ENCODE peak calls at places on chromosomes 16 and 17, in four cellular contexts. One of them, this sample, is unnamed.

GRCh38 chr17:31398381-31399275 is 7.2 kb downstream of the RAB11FIP4 start:
- DNase-seq in A549: no peak
- DNase-seq in K562: no peak
- DNase-seq in HepG2: no peak
- DNase-seq in this sample: peak

GRCh38 chr16:71540-72341 is 690 bp downstream of the RHBDF1 start:
- DNase-seq in HepG2: peak
- DNase-seq in A549: peak
- DNase-seq in K562: peak
- DNase-seq in this sample: peak

GRCh38 chr17:14069251-14069981 is at the start of gene COX10:
- DNase-seq in K562: peak
- DNase-seq in HepG2: peak
- DNase-seq in A549: peak
- DNase-seq in this sample: peak

GRCh38 chr17:48427598-48427997 is 2.4 kb downstream of the SKAP1 start:
- DNase-seq in K562: peak
- DNase-seq in A549: no peak
- DNase-seq in HepG2: no peak
- DNase-seq in this sample: no peak

GRCh38 chr16:4891886-4892216 is 44.6 kb downstream of the UBN1 start:
- DNase-seq in K562: no peak
- DNase-seq in A549: no peak
- DNase-seq in HepG2: no peak
- DNase-seq in this sample: no peak

GRCh38 chr16:30963925-30964511 is 6.5 kb downstream of the SETD1A start:
- DNase-seq in HepG2: no peak
- DNase-seq in K562: no peak
- DNase-seq in A549: no peak
- DNase-seq in this sample: no peak

GRCh38 chr17:36675786-36676185 is 74.4 kb downstream of the MRM1 start:
- DNase-seq in HepG2: no peak
- DNase-seq in A549: no peak
- DNase-seq in K562: no peak
- DNase-seq in this sample: no peak

GRCh38 chr16:85424260-85425060 is 188.7 kb upstream of the GSE1 start:
- DNase-seq in A549: no peak
- DNase-seq in HepG2: no peak
- DNase-seq in K562: no peak
- DNase-seq in this sample: peak

GRCh38 chr16:13961099-13961811 is 41.3 kb downstream of the ERCC4 start:
- DNase-seq in K562: no peak
- DNase-seq in HepG2: peak
- DNase-seq in A549: no peak
- DNase-seq in this sample: no peak

GRCh38 chr16:8849411-8850011 is 19.3 kb downstream of the CARHSP1 start:
- DNase-seq in HepG2: no peak
- DNase-seq in A549: no peak
- DNase-seq in K562: no peak
- DNase-seq in this sample: no peak

GRCh38 chr16:71249399-71249798 is 18.9 kb upstream of the HYDIN start:
- DNase-seq in A549: no peak
- DNase-seq in K562: no peak
- DNase-seq in HepG2: no peak
- DNase-seq in this sample: peak

GRCh38 chr17:70022175-70022574 is 52.9 kb upstream of the KCNJ16 start:
- DNase-seq in HepG2: no peak
- DNase-seq in K562: no peak
- DNase-seq in A549: no peak
- DNase-seq in this sample: no peak

GRCh38 chr17:14352139-14352538 is 51.3 kb downstream of the HS3ST3B1 start:
- DNase-seq in HepG2: no peak
- DNase-seq in A549: no peak
- DNase-seq in K562: no peak
- DNase-seq in this sample: no peak

GRCh38 chr16:17038415-17038814 is 432.3 kb downstream of the XYLT1 start:
- DNase-seq in A549: no peak
- DNase-seq in HepG2: no peak
- DNase-seq in K562: no peak
- DNase-seq in this sample: no peak

DNA sequence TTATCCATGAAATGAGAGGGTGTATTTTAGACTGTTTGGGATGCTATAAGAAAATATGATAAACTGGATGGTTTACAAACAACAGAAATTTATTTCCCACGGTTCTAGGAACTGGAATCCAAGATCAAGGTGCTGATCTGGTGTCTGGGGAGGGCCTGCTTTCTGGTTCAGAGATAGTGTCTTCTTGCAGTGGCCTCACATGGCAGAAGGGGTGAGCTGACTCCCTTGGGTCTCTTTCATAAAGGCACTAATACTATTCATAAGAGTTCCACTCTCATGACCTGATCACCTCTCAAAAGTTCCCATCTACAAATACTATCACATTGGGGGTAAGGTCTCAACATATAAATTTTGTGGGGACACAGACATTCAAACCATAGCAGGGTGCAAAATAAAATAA is 7.9 kb upstream of the AMZ2 start:
- DNase-seq in K562: no peak
- DNase-seq in A549: no peak
- DNase-seq in HepG2: no peak
- DNase-seq in this sample: no peak
- TF ChIP-seq NR3C1 in K562: no peak
- TF ChIP-seq NR3C1 in A549: no peak
- TF ChIP-seq NR3C1 in HepG2: no peak
- TF ChIP-seq NR3C1 in this sample: no peak

GRCh38 chr16:10554569-10554968 is 25.8 kb downstream of the EMP2 start:
- DNase-seq in HepG2: no peak
- DNase-seq in K562: no peak
- DNase-seq in A549: no peak
- DNase-seq in this sample: no peak

GRCh38 chr16:10556240-10556639 is 24.2 kb downstream of the EMP2 start:
- DNase-seq in K562: no peak
- DNase-seq in HepG2: no peak
- DNase-seq in A549: no peak
- DNase-seq in this sample: no peak

GRCh38 chr16:10558305-10558704 is 22.1 kb downstream of the EMP2 start:
- DNase-seq in HepG2: no peak
- DNase-seq in A549: no peak
- DNase-seq in K562: no peak
- DNase-seq in this sample: no peak

GRCh38 chr16:10558746-10559641 is 21.4 kb downstream of the EMP2 start:
- DNase-seq in A549: no peak
- DNase-seq in K562: no peak
- DNase-seq in HepG2: no peak
- DNase-seq in this sample: no peak

DNA sequence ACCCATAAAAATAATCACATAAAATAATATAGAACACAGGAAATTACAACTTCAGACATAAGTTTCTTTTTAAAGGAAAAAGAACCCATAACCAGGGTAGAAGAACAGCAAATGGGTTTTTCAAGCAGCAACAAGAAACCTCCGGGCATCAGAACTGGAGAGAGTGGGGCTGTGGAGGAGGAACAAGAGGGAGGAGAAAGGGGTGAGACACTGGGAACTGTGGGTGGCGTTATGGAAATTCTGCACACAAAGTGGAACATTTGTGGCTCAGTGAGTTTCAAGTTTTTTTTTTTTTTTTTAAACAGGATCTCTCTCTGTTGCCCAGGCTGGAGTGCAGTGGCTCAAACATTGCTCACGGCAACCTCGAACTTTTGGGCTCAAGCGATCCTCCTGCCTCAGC is 22.6 kb downstream of the EMP2 start:
- DNase-seq in HepG2: no peak
- DNase-seq in K562: no peak
- DNase-seq in A549: no peak
- DNase-seq in this sample: no peak
- TF ChIP-seq USF2 in HepG2: no peak
- TF ChIP-seq USF2 in K562: no peak
- TF ChIP-seq USF2 in A549: no peak
- TF ChIP-seq USF2 in this sample: no peak

DNA sequence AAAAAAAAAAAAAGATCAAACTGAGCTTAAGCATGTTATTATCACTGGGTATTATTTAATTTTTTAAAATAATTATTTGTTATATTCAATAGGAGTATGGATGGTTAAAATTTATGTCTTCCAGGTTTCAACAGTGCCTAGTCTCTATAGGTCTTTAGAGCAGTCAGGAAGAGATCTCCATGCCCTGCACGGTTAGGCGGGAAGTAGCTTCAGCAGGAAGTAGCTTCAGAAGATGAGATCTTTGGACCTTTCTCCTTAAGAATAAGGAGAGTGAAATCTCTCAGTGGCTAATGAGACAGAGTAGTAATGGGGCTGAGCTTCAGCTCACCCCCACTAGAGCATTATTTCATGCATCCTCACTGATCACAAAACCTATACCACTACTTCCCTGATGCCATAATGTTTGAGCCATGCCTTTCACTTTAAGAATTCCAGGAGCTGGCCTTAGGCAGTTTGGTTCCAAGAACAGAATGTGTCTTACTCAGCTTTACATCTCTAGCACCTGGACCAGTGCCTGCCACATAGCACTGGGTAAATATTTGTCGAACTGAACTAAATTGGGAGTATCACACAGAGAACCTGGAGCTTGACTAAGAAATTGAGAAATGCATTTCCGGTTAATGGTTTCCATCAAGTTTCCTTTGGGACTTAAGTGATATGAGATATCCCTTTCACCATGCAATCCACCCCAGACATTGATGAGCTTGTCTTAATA is 43.5 kb downstream of the SCPEP1 start:
- DNase-seq in K562: no peak
- DNase-seq in A549: peak
- DNase-seq in HepG2: no peak
- DNase-seq in this sample: no peak
- TF ChIP-seq NR3C1 in K562: no peak
- TF ChIP-seq NR3C1 in A549: no peak
- TF ChIP-seq NR3C1 in HepG2: no peak
- TF ChIP-seq NR3C1 in this sample: no peak

GRCh38 chr16:88977028-88977844 is at the start of gene CBFA2T3:
- DNase-seq in A549: no peak
- DNase-seq in HepG2: no peak
- DNase-seq in K562: peak
- DNase-seq in this sample: no peak
- TF ChIP-seq USF2 in A549: no peak
- TF ChIP-seq USF2 in HepG2: no peak
- TF ChIP-seq USF2 in K562: peak
- TF ChIP-seq USF2 in this sample: no peak

GRCh38 chr17:45405250-45406086 is 27.2 kb downstream of the ARHGAP27 start:
- DNase-seq in K562: peak
- DNase-seq in A549: no peak
- DNase-seq in HepG2: no peak
- DNase-seq in this sample: peak
- TF ChIP-seq NR3C1 in K562: no peak
- TF ChIP-seq NR3C1 in A549: no peak
- TF ChIP-seq NR3C1 in HepG2: no peak
- TF ChIP-seq NR3C1 in this sample: no peak

DNA sequence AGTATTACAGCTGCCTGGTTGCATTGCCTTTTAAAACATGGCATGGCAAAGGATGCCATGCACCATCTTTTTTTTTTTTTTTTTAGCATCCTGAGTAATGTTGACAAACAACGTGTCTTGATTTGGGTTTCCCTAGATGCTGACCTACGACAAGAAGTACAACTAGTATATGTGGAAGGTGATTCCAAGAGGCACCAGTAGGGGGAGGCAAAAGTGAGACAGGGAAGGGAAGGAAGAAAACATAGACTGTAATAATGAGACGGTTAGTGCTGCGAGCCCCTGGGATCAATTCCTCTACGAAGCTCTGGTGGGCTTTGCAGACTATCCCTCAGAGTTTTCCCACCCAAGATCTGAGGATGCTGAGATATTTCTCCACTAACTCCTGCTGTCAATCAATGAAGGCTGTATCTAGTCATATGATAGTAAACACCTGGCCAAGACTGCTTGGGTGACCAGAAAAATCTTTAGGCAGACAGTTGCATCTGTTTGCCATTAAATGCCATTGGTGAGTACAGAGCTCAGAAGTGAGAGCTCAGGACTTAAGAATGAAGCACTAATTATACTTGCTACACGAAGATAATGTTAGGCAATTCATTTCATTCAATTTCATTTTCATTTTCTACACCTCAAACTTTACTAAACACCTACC is 458.6 kb upstream of the GOT2 start:
- DNase-seq in HepG2: peak
- DNase-seq in K562: no peak
- DNase-seq in A549: no peak
- DNase-seq in this sample: peak
- TF ChIP-seq USF2 in HepG2: no peak
- TF ChIP-seq USF2 in K562: no peak
- TF ChIP-seq USF2 in A549: no peak
- TF ChIP-seq USF2 in this sample: no peak

This sample was measured in WTC11.